ENCODE peak calls at places on chromosomes 16 and 17, in six cellular contexts. X is lower leg skin, C is uterus, J is ascending aorta, B is SK-N-SH, V is coronary artery. T is an unnamed sample.

GRCh38 chr17:41943492-41943891 is 13.1 kb downstream of the ODAD4 start:
- DNase-seq in X (no peak), C (no peak), J (no peak), B (no peak), V (no peak), T (no peak)

GRCh38 chr17:63142836-63143235 is 176.8 kb downstream of the TANC2 start:
- DNase-seq in X (no peak), C (no peak), J (no peak), B (no peak), V (no peak), T (no peak)

GRCh38 chr16:54347961-54348360 is 61.4 kb upstream of the IRX3 start:
- DNase-seq in X (no peak), C (no peak), J (no peak), B (no peak), V (no peak), T (no peak)

GRCh38 chr16:83305092-83305491 is 502.7 kb upstream of the HSBP1 start:
- DNase-seq in X (no peak), C (no peak), J (no peak), B (no peak), V (no peak), T (peak)

GRCh38 chr17:9177212-9177611 is 155.9 kb downstream of the NTN1 start:
- DNase-seq in X (no peak), C (no peak), J (no peak), B (no peak), V (no peak), T (peak)

GRCh38 chr16:86044241-86044671 is 145.3 kb downstream of the IRF8 start:
- DNase-seq in X (no peak), C (no peak), J (no peak), B (peak), V (no peak), T (peak)

GRCh38 chr16:82345318-82345717 is 175.3 kb upstream of the MPHOSPH6 start:
- DNase-seq in X (no peak), C (no peak), J (no peak), B (no peak), V (no peak), T (no peak)

GRCh38 chr16:51095114-51095872 is 55.8 kb downstream of the SALL1 start:
- DNase-seq in X (no peak), C (no peak), J (no peak), B (no peak), V (no peak), T (no peak)

GRCh38 chr17:27466748-27467375 is 10.6 kb downstream of the KSR1 start:
- DNase-seq in X (no peak), C (no peak), J (no peak), B (no peak), V (no peak), T (no peak)

GRCh38 chr17:3857261-3858105 is 11.4 kb upstream of the NCBP3 start:
- DNase-seq in X (no peak), C (no peak), J (no peak), B (peak), V (no peak), T (no peak)

GRCh38 chr17:61528171-61528570 is 62.8 kb downstream of the NACA2 start:
- DNase-seq in X (no peak), C (no peak), J (no peak), B (no peak), V (no peak), T (no peak)

GRCh38 chr16:71528257-71528656 is 2.0 kb downstream of the CHST4 start:
- DNase-seq in X (no peak), C (no peak), J (no peak), B (no peak), V (no peak), T (no peak)

GRCh38 chr16:2815299-2815771 is 1.7 kb upstream of the PRSS21 start:
- DNase-seq in X (no peak), C (no peak), J (no peak), B (no peak), V (no peak), T (no peak)

GRCh38 chr17:76535788-76536510 is 1.6 kb downstream of the CYGB start:
- DNase-seq in X (no peak), C (no peak), J (no peak), B (peak), V (peak), T (no peak)
- H3K4me3 ChIP-seq in X (no peak), C (no peak), J (no peak), B (peak), V (peak), T (no peak)

GRCh38 chr17:56886288-56886721 is 27.5 kb downstream of the TRIM25 start:
- DNase-seq in X (no peak), C (no peak), J (no peak), B (no peak), V (no peak), T (no peak)

GRCh38 chr17:56884483-56885144 is 29.2 kb downstream of the TRIM25 start:
- DNase-seq in X (no peak), C (no peak), J (no peak), B (no peak), V (no peak), T (no peak)

GRCh38 chr17:56890390-56890789 is 23.5 kb downstream of the TRIM25 start:
- DNase-seq in X (no peak), C (no peak), J (no peak), B (no peak), V (no peak), T (no peak)

GRCh38 chr17:56887552-56888467 is 26.0 kb downstream of the TRIM25 start:
- DNase-seq in X (no peak), C (no peak), J (no peak), B (no peak), V (no peak), T (no peak)

DNA sequence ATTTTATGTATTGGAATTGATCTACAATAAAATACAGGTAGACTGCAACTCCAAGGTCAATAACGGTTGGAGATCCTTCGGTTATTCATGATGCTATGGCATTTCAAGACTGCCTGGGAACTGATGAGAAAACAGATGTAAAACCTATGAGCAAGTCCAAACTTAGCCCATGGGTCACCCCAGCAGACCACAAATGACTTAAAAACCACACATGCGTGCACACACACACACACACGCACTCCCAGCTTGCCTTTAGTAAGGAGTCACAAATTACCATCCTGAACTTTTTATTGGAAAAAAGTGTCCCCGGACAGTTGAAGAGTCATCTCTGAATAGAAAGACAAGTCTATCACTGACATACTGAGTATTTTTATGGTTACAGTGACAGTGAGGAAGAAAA is 26.7 kb downstream of the TRIM25 start:
- DNase-seq in X (no peak), C (no peak), J (no peak), B (no peak), V (no peak), T (no peak)
- TF ChIP-seq CTCF in X (no peak), C (no peak), J (no peak), B (no peak), V (no peak), T (no peak)

DNA sequence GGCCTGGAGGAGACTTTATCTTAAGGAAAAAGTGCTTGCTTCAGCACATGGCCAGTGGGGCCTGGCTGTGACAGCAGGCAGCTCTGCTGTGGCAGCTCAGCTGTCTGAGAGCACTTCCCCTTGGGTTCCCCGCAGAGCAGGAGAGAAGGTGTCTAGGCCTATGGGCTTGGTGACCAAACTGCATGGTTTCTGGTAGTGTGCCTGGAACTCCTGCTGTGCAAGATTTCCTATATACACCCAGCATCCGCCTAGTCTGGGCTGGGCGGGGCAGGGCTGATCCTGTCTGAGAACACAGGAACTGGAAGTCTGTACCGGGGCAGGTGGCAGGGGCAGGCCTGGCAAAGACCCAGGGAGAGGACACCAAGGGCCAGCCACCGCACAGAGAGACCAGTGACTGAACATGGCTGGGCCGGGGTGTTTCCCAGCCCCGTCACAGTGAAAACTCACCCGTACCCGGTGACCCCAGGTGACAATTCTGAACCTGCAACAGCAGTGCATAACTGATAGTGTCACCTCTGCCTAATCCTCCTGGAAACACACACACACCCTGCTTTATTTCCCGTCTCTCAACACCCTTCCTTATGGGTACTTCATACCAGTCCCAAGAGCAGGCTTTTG is 39.3 kb downstream of the CHD9 start:
- DNase-seq in X (peak), C (peak), J (peak), B (no peak), V (no peak), T (no peak)
- H3K4me3 ChIP-seq in X (no peak), C (no peak), J (no peak), B (no peak), V (no peak), T (no peak)

DNA sequence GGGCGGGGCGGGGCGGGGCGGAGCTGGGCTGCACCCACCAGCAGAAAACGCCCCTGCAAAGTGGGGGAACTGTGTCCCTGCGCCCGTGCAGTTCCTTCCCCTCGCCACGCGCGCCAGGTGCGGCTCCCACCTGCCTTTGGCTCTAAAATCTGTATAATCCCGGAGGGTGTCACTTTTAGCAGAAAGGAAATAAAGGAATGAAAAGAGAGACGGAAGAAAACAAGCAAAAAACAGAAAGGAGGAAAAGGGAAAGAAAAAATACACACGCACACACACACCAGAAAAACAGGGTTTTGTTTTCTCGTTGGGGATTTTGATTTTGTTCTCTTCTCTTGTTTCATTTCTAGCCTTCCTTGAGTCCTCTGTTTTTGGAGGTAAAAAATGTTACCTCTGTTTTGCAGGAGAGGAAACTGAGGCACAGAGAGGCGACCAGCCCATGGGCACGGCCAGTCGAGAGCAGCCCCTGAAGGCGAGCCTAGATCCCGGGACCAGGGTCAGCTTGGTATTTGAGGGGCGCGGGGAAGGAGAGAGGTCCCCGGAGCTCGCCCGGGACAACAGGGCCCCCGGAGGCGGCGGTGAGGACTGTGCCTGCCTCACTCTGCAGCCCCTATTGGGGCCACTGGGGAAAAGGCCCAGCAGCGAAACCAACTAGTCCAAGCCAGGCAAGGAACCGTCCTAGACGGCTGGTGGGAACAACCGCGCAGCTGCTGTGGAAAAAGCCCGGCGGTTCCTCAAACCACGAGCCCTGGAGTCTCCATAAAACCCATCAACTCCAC is 594 bp upstream of the CARHSP1 start:
- DNase-seq in X (no peak), C (no peak), J (no peak), B (peak), V (no peak), T (no peak)
- TF ChIP-seq CTCF in X (no peak), C (peak), J (no peak), B (peak), V (no peak), T (no peak)

DNA sequence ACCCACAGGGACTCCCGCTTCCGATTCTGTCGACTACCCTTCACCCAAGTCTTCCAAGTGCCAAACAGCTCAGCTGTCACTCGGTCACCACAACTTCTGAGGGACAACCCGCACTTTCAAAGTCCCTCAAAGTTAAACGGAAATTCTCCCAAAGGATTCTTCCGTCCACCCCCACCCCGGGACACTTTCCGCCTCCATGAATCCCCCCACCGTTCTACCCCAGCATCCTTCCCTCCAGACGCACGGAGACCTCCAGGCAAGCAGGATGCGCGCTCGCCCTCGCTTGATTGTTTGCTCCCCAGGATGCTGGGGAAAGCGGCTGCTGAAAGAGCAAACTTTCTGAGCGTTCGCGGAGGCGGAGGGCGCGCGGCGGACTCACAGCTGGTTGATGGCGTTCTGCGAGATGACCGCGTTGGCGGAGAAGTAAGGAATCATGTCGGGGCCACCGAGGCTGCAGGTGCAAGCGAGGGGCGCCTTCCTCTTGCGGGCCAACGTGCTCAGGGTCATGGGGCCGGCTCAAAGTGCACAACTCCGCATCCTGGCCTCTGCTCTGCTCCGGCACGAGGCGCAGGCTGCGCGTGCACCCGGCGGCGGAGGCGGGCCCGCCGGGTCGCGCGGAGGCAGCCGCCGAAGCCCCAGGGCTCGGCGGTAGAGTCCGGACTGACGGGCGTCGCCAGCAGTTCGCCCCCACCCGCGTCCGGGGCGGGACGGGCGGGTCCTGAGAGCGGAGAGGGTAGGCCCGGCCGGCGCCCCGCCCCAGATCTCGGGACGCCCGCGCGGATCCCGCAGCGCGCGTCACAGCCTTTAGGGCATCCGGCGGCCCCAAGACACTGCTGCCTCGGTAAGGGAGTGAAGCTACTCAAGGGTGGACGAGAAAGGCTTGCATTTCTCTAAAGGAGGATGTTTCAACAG is 138.3 kb upstream of the CORO6 start:
- DNase-seq in X (peak), C (peak), J (peak), B (peak), V (peak), T (peak)
- H3K4me3 ChIP-seq in X (peak), C (peak), J (peak), B (peak), V (peak), T (peak)

GRCh38 chr17:50508573-50509460 is 578 bp downstream of the MYCBPAP start:
- DNase-seq in X (no peak), C (no peak), J (no peak), B (no peak), V (peak), T (no peak)
- TF ChIP-seq CTCF in X (no peak), C (peak), J (peak), B (peak), V (no peak), T (no peak)

DNA sequence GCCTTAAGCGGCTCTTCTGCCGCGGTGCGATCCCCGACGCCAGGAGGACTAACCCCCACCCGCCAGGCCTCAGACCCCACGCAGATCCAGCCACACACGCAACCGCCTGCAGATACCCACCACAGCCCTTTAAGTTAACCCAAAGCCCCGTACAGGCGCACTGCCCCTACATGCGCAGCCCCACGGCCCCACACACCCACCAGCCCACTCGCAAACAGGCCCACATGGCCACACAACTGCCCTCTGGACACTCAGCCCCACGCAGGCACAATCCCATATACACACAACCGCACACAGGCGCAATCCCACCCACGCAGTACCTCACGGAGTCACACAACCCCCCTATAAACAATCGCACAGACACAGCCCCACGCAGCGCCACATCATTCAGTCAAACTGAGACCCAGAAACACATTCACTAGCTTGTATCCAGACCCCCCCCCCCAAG is 41.7 kb downstream of the RAI1 start:
- DNase-seq in X (no peak), C (no peak), J (no peak), B (peak), V (no peak), T (no peak)
- H3K4me3 ChIP-seq in X (no peak), C (peak), J (peak), B (peak), V (peak), T (peak)

GRCh38 chr17:72604518-72604917 is 483.7 kb downstream of the SOX9 start:
- DNase-seq in X (no peak), C (no peak), J (no peak), B (no peak), V (no peak), T (no peak)

GRCh38 chr17:72605543-72605942 is 484.7 kb downstream of the SOX9 start:
- DNase-seq in X (no peak), C (no peak), J (no peak), B (no peak), V (no peak), T (no peak)

GRCh38 chr17:72603346-72604242 is 482.8 kb downstream of the SOX9 start:
- DNase-seq in X (no peak), C (no peak), J (no peak), B (no peak), V (no peak), T (no peak)

GRCh38 chr17:72600934-72601333 is 480.1 kb downstream of the SOX9 start:
- DNase-seq in X (no peak), C (no peak), J (no peak), B (no peak), V (no peak), T (no peak)

GRCh38 chr17:72602517-72603345 is 481.9 kb downstream of the SOX9 start:
- DNase-seq in X (no peak), C (no peak), J (no peak), B (no peak), V (no peak), T (no peak)
- TF ChIP-seq CTCF in X (no peak), C (no peak), J (no peak), B (peak), V (no peak), T (peak)

DNA sequence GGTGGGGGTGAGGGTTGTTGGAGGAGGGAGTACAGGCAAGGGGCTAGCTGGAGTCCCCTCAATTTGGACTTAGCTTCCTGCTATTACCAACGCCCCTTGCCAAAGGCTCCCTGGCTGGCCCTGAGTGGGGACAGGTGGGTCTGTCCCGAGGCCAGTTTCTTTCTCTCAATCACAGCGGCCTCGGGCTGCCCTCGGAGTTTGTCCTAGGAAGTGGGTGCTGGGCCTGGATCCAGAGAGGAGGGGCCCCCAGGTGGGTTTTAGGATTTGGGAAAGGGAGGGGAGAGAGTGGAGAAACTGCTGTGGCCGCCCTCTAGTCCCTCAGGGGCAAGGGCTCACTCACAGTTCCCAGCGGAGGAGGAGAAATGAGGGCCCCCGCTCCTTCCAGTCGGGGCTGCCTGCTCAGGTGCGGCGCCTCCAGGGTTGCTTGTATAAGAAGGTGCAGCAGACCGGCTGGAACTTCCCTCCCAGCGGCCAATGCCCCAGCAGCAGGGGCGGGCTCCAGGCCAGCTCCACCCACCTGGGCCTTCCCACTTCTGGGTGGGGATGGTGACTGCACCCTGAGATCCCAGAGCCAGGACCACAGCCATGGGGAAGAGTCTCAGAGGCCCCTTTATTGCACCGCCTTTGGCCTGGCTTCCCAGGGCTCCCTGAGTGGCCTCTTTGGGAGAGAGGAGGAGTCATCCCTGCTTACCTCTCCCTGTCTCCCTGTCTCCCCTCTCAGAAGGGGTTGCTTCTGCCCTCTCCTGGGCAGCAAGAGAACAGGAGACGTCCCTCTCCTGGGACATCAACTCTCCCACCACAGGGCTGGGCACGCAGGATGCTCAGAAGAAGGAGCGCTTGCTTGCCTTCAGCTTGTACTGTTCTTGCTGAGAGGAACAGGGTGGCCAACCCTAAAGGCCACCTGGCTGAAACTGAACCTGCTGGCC is 112.0 kb upstream of the SMURF2 start:
- DNase-seq in X (no peak), C (no peak), J (peak), B (peak), V (no peak), T (peak)
- H3K4me3 ChIP-seq in X (no peak), C (no peak), J (no peak), B (no peak), V (no peak), T (no peak)